ENCODE peak calls at places on chromosomes 1 and 21, in six cellular contexts. C, F, H, O, Q and X are unnamed samples. For H3K4me1, the result is how much of the 10 kb centered on the place peaks cover.

GRCh38 chr1:64137569-64137936 is 65.9 kb upstream of the UBE2U start:
- DNase-seq in C (no peak), F (no peak), H (no peak), O (no peak), Q (no peak), X (no peak)

GRCh38 chr1:161133220-161133740 is 813 bp upstream of the DEDD start:
- DNase-seq in C (no peak), F (no peak), H (no peak), O (no peak), Q (no peak), X (no peak)

GRCh38 chr1:221429262-221429661 is 312.6 kb downstream of the DUSP10 start:
- DNase-seq in C (no peak), F (no peak), H (no peak), O (no peak), Q (no peak), X (no peak)

GRCh38 chr1:183126528-183126927 is 59.5 kb upstream of the LAMC2 start:
- DNase-seq in C (no peak), F (no peak), H (no peak), O (no peak), Q (no peak), X (no peak)

GRCh38 chr1:228882041-228882784 is 146.9 kb downstream of the RHOU start:
- DNase-seq in C (no peak), F (no peak), H (no peak), O (no peak), Q (no peak), X (no peak)

GRCh38 chr1:17215545-17215890 is 10.6 kb downstream of the PADI1 start:
- DNase-seq in C (no peak), F (no peak), H (no peak), O (no peak), Q (no peak), X (no peak)

GRCh38 chr21:46114963-46115362 is 17.1 kb downstream of the COL6A2 start:
- DNase-seq in C (peak), F (no peak), H (peak), O (peak), Q (no peak), X (no peak)

GRCh38 chr1:2459757-2460156 is 16.3 kb upstream of the PLCH2 start:
- DNase-seq in C (no peak), F (peak), H (no peak), O (no peak), Q (no peak), X (no peak)

GRCh38 chr1:203040518-203041275 is 14.4 kb downstream of the PPFIA4 start:
- DNase-seq in C (no peak), F (no peak), H (no peak), O (no peak), Q (no peak), X (no peak)

GRCh38 chr1:44359234-44359937 is 4.3 kb upstream of the ERI3 start:
- DNase-seq in C (no peak), F (no peak), H (no peak), O (no peak), Q (no peak), X (no peak)

GRCh38 chr1:116950497-116951174 is 40.9 kb downstream of the PTGFRN start:
- DNase-seq in C (no peak), F (no peak), H (no peak), O (no peak), Q (no peak), X (no peak)

GRCh38 chr1:225461533-225462428 is 33.9 kb upstream of the LBR start:
- DNase-seq in C (peak), F (no peak), H (peak), O (peak), Q (no peak), X (no peak)

GRCh38 chr1:104905322-104905721 is 1155.6 kb downstream of the AMY1C start:
- DNase-seq in C (no peak), F (no peak), H (no peak), O (no peak), Q (no peak), X (no peak)

GRCh38 chr1:44154665-44155064 is 13.2 kb upstream of the KLF18 start:
- DNase-seq in C (no peak), F (no peak), H (no peak), O (no peak), Q (no peak), X (no peak)

GRCh38 chr1:54378884-54379445 is 27.2 kb downstream of the SSBP3 start:
- DNase-seq in C (no peak), F (no peak), H (no peak), O (no peak), Q (no peak), X (no peak)
- H3K4me1 ChIP-seq in C (under half), F (under half), H (half or more), O (half or more), Q (under half), X (under half)

GRCh38 chr1:208215393-208215792 is 28.8 kb downstream of the PLXNA2 start:
- DNase-seq in C (no peak), F (no peak), H (no peak), O (no peak), Q (no peak), X (no peak)
- H3K4me1 ChIP-seq in C (under half), F (half or more), H (under half), O (under half), Q (under half), X (under half)

DNA sequence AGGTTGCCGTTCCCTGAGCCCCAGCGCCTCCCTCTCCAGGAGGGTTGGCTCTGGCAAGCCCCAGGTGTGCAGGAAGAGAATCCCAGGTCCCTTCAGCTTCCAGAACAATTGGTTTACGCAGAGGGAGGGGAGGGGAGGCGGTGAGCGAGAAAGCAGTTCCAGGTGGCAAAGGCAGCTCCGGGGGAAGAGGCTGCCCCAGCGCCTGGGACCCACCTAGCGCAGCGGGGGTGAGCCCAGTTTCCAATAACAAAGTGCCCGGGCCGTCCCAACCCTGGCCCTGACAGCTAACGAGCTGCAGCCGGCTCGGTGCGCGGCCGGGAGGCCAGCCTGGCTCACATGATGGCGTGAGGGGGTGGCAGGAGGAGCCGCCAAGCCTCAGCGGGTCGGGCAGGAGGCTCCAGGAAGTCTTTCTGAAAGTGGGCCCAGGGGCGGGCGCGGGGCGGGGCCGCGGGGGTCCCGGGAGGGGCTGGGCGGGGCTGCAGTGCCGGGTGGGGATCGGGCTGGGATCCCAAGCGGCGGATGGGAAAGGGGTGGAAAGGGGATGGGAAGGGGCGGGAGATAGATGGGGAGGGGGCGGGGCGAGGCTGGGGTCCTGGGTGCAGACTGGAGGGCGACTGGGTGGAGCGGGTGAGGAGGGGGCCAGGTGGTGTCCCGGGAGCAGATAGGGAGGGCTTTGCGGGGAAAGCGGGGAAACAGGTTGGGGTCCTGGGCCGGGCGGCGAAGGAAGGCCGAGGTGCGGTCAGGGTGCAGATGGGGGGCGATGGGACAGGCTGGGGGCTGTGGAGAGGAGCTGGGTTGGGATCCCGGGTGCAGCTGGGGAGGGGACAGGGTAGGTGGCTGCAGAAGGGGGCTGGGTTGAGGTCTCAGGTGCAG is 22.8 kb downstream of the DHRS3 start:
- DNase-seq in C (peak), F (peak), H (peak), O (peak), Q (peak), X (no peak)
- H3K4me1 ChIP-seq in C (under half), F (under half), H (half or more), O (half or more), Q (half or more), X (under half)

GRCh38 chr1:153968000-153968363 is 280 bp downstream of the CREB3L4 start:
- DNase-seq in C (no peak), F (no peak), H (peak), O (no peak), Q (no peak), X (peak)

GRCh38 chr1:153970346-153970745 is 2.6 kb downstream of the CREB3L4 start:
- DNase-seq in C (no peak), F (no peak), H (peak), O (no peak), Q (no peak), X (no peak)

GRCh38 chr1:153967109-153967999 is at the start of gene CREB3L4:
- DNase-seq in C (peak), F (peak), H (peak), O (peak), Q (peak), X (peak)

GRCh38 chr1:153968972-153969371 is 1.3 kb downstream of the CREB3L4 start:
- DNase-seq in C (no peak), F (no peak), H (peak), O (no peak), Q (no peak), X (no peak)

GRCh38 chr1:153968400-153968799 is 698 bp downstream of the CREB3L4 start:
- DNase-seq in C (no peak), F (no peak), H (peak), O (peak), Q (no peak), X (no peak)
- H3K4me1 ChIP-seq in C (under half), F (under half), H (half or more), O (under half), Q (under half), X (under half)

GRCh38 chr1:1322952-1323351 is 1.5 kb downstream of the INTS11 start:
- DNase-seq in C (no peak), F (no peak), H (no peak), O (no peak), Q (no peak), X (no peak)

GRCh38 chr1:1324084-1324523 is 356 bp downstream of the INTS11 start:
- DNase-seq in C (no peak), F (no peak), H (no peak), O (no peak), Q (no peak), X (no peak)

GRCh38 chr1:1321477-1321876 is 3.0 kb downstream of the INTS11 start:
- DNase-seq in C (no peak), F (no peak), H (no peak), O (no peak), Q (no peak), X (no peak)

GRCh38 chr1:1320666-1321448 is 3.6 kb downstream of the INTS11 start:
- DNase-seq in C (no peak), F (no peak), H (no peak), O (no peak), Q (no peak), X (no peak)

DNA sequence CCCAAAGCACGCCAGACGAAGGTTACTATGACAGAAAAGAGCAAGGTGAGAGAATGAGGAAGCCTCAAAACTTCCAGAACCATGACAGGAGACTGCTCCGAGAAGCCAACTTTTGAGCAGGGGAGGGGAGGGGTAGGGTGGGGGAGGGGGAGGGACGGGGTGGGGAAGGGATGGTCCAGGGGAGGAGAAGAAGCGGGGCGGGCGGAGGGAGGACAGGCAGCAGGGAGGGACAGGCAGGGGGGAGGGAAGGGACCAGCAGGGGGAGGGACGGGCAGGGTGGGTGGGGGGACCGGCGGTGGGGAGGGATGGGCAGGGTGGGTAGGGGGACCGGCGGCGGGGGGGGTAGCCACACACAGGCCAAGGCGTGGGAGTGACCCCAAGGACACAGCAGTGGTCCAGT is 2.0 kb downstream of the INTS11 start:
- DNase-seq in C (no peak), F (no peak), H (no peak), O (no peak), Q (no peak), X (no peak)
- H3K4me1 ChIP-seq in C (under half), F (under half), H (half or more), O (half or more), Q (under half), X (under half)